ENCODE peak calls at places on chromosomes 12 and 14, in four cellular contexts. A is HepG2, K is GM12878, U is K562. L is an unnamed sample.

GRCh38 chr12:127041985-127042625 is 1224.9 kb upstream of the TMEM132C start:
- DNase-seq in K (peak), U (no peak), A (no peak), L (no peak)

GRCh38 chr12:96448287-96448686 is 41.1 kb upstream of the CFAP54 start:
- DNase-seq in U (no peak), K (no peak), A (no peak), L (no peak)

GRCh38 chr12:126361804-126362203 is 1296.6 kb downstream of the AACS start:
- DNase-seq in U (no peak), A (no peak), K (no peak), L (no peak)

GRCh38 chr14:61609143-61609851 is 86.0 kb upstream of the HIF1A start:
- DNase-seq in U (no peak), K (no peak), A (peak), L (peak)

GRCh38 chr12:68403296-68403695 is 71.1 kb upstream of the MDM1 start:
- DNase-seq in U (no peak), A (no peak), K (no peak), L (no peak)

GRCh38 chr14:31829256-31829923 is 247.7 kb upstream of the ARHGAP5 start:
- DNase-seq in A (no peak), K (no peak), U (no peak), L (peak)

GRCh38 chr14:77543240-77543551 is 44.6 kb upstream of the ISM2 start:
- DNase-seq in U (no peak), K (no peak), A (peak), L (no peak)

GRCh38 chr12:60070541-60070940 is 474.7 kb downstream of the SLC16A7 start:
- DNase-seq in U (no peak), A (no peak), K (no peak), L (no peak)

GRCh38 chr14:100660498-100661339 is 66.0 kb upstream of the DLK1 start:
- DNase-seq in K (no peak), A (peak), U (no peak), L (no peak)

GRCh38 chr12:115528466-115528865 is 749.0 kb downstream of the MED13L start:
- DNase-seq in U (no peak), A (no peak), K (no peak), L (no peak)

GRCh38 chr12:96408993-96409392 is 8.8 kb upstream of the CDK17 start:
- DNase-seq in A (no peak), K (no peak), U (no peak), L (no peak)

GRCh38 chr12:45973526-45973925 is 16.8 kb downstream of the SCAF11 start:
- DNase-seq in U (no peak), A (no peak), K (no peak), L (no peak)

GRCh38 chr14:34461334-34462131 is 507 bp downstream of the SPTSSA start:
- DNase-seq in A (peak), K (no peak), U (peak), L (peak)

GRCh38 chr14:90400904-90401561 is 4.2 kb downstream of the CALM1 start:
- DNase-seq in A (peak), U (no peak), K (no peak), L (no peak)

GRCh38 chr12:107320929-107321618 is 227.7 kb upstream of the CRY1 start:
- DNase-seq in U (no peak), A (no peak), K (no peak), L (peak)

GRCh38 chr14:105839425-105840265 is 313.3 kb downstream of the TMEM121 start:
- DNase-seq in A (no peak), K (no peak), U (no peak), L (no peak)

GRCh38 chr14:50008562-50009355 is 107.6 kb downstream of the VCPKMT start:
- DNase-seq in U (no peak), K (no peak), A (no peak), L (no peak)

GRCh38 chr12:93438266-93439050 is 3.3 kb downstream of the UBE2N start:
- DNase-seq in U (no peak), K (no peak), A (no peak), L (no peak)

GRCh38 chr12:111841750-111842555 is at the start of gene MAPKAPK5:
- DNase-seq in K (peak), U (peak), A (peak), L (peak)

GRCh38 chr12:128240745-128241144 is 26.2 kb upstream of the TMEM132C start:
- DNase-seq in K (no peak), A (no peak), U (no peak), L (no peak)

GRCh38 chr12:92365333-92365732 is 219.7 kb upstream of the BTG1 start:
- DNase-seq in K (peak), A (no peak), U (no peak), L (no peak)

GRCh38 chr14:50340945-50341344 is 28.8 kb downstream of the DMAC2L start:
- DNase-seq in U (peak), K (no peak), A (no peak), L (peak)

GRCh38 chr14:91402278-91403068 is 15.1 kb downstream of the CCDC88C start:
- DNase-seq in K (no peak), U (peak), A (no peak), L (no peak)
- TF ChIP-seq CREB1 in K (no peak), U (no peak), A (no peak), L (no peak)

DNA sequence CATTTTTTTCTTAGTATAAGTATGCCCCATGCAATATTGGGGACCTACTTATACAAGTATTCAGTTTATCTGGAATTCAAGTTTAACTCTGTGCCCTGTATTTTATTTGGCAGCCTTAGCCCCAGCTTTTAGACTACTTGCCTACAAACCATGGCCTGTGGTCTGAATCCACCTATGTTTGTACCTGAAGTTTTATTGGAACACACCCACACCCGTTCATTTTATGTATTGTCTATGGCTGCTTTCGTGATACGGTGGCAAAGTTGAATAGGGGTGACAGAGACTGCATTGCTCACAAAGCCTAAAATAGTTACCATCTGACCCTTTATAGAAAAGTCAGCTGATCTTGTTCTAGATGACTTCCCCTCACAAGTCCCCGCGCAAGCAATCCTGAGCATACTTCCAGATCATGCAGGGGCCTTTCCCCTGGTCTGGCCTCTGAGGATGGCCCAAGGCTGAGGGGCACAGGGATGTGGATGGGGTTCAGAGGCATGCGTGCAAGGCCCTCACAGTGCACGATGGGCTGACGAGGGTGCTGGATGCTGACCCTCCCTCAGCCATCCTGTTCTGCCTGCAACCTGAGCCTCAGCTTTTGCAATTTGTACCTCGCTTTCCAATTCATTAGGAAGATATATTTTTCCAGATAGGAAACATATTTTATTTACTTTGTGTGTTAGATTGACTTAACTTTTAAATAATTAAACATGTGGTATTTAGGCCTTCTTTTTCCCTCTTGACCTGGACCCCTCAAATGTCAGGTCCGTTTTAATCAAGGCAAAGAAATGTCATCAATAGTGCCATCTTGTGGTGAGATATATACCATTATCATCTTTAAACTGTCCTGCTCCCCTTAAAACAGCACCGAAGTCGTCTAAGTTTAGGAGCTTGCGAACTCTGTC is 527.3 kb upstream of the CCDC196 start:
- DNase-seq in U (peak), A (peak), K (no peak), L (peak)
- TF ChIP-seq JUNB in U (no peak), A (no peak), K (no peak), L (no peak)

DNA sequence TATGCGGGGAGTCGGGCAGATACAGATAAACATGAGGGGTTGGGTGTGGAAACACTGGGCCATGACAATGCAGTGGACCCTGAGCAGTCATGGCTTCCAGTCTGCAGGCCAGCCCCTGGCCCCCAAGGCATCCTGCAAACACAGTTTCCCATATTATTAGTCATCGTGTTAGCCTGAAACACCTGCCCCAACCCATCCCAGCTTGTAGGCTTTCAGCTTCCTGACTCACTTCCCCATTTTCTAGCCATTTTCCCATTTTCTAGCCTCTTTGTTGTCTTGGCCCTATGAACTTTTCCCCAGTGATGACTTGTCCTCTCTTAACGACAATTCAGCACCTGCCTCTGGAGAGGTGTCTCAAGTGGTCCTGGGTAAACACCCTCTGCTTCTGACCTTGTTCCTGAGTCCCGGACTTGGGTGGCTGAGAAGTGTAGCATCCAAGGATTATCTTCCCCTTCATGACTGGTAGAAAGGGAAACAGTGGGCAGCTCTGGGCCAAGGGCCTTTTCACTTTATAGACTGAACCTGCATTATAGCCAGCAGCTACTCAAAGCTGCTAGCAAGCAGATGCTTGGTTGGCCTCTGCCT is 4.3 kb upstream of the PGF start:
- DNase-seq in U (no peak), A (no peak), K (no peak), L (no peak)
- TF ChIP-seq CREB1 in U (no peak), A (no peak), K (no peak), L (no peak)

GRCh38 chr14:102071283-102071998 is 15.4 kb downstream of the HSP90AA1 start:
- DNase-seq in K (no peak), U (no peak), A (peak), L (no peak)
- TF ChIP-seq JUNB in K (no peak), U (no peak), A (no peak), L (no peak)

GRCh38 chr12:89497467-89497866 is 27.1 kb downstream of the GALNT4 start:
- DNase-seq in K (no peak), A (no peak), U (no peak), L (no peak)

GRCh38 chr12:89492883-89493282 is 31.7 kb downstream of the GALNT4 start:
- DNase-seq in K (no peak), A (peak), U (no peak), L (no peak)

GRCh38 chr12:89497005-89497404 is 27.6 kb downstream of the GALNT4 start:
- DNase-seq in A (no peak), K (no peak), U (no peak), L (no peak)

GRCh38 chr12:89493650-89494302 is 30.8 kb downstream of the GALNT4 start:
- DNase-seq in A (no peak), K (no peak), U (no peak), L (no peak)

GRCh38 chr12:89494411-89495231 is 30.0 kb downstream of the GALNT4 start:
- DNase-seq in U (peak), K (no peak), A (no peak), L (no peak)
- TF ChIP-seq CREB1 in U (no peak), K (no peak), A (no peak), L (no peak)

L was measured in GM23338.